ENCODE peak calls at places on chromosomes 4 and X, in nine cellular contexts. Y, C, I, L, G, M, E, A and Q are unnamed samples. For H3K4me1, the result is how much of the 10 kb centered on the place peaks cover.

GRCh38 chrX:64885850-64886249 is 90.4 kb downstream of the ZC4H2 start:
- DNase-seq in Y (no peak), C (no peak), I (no peak), L (no peak), G (no peak), M (no peak), E (no peak), A (no peak), Q (no peak)

GRCh38 chr4:16916719-16917337 is 18.4 kb upstream of the LDB2 start:
- DNase-seq in Y (no peak), C (no peak), I (peak), L (peak), G (no peak), M (no peak), E (peak), A (peak), Q (peak)

GRCh38 chr4:18686338-18687039 is 664.9 kb upstream of the LCORL start:
- DNase-seq in Y (no peak), C (no peak), I (no peak), L (no peak), G (peak), M (no peak), E (no peak), A (no peak), Q (no peak)

GRCh38 chr4:1470816-1471442 is 64.7 kb upstream of the NKX1-1 start:
- DNase-seq in Y (peak), C (no peak), I (no peak), L (no peak), G (no peak), M (peak), E (no peak), A (no peak), Q (no peak)

GRCh38 chr4:24103434-24104168 is 213.8 kb upstream of the PPARGC1A start:
- DNase-seq in Y (no peak), C (no peak), I (no peak), L (peak), G (peak), M (no peak), E (no peak), A (no peak), Q (no peak)

GRCh38 chr4:119510750-119511149 is 117.9 kb downstream of the PDE5A start:
- DNase-seq in Y (no peak), C (no peak), I (no peak), L (peak), G (peak), M (no peak), E (no peak), A (no peak), Q (no peak)

GRCh38 chr4:38509551-38509950 is 154.4 kb upstream of the KLF3 start:
- DNase-seq in Y (no peak), C (no peak), I (no peak), L (no peak), G (no peak), M (no peak), E (no peak), A (peak), Q (no peak)

GRCh38 chr4:95545526-95545925 is 3.2 kb downstream of the UNC5C start:
- DNase-seq in Y (peak), C (no peak), I (no peak), L (no peak), G (no peak), M (no peak), E (no peak), A (no peak), Q (no peak)

GRCh38 chrX:74009041-74009440 is 294.9 kb upstream of the ZCCHC13 start:
- DNase-seq in Y (no peak), C (no peak), I (no peak), L (peak), G (peak), M (no peak), E (no peak), A (no peak), Q (no peak)

GRCh38 chr4:107094976-107095375 is 58.9 kb upstream of the DKK2 start:
- DNase-seq in Y (no peak), C (no peak), I (no peak), L (no peak), G (no peak), M (no peak), E (no peak), A (no peak), Q (no peak)

GRCh38 chr4:114146947-114147618 is 167.6 kb upstream of the ARSJ start:
- DNase-seq in Y (peak), C (no peak), I (no peak), L (no peak), G (no peak), M (no peak), E (no peak), A (no peak), Q (no peak)

GRCh38 chr4:180059216-180059881 is 2183.9 kb upstream of the TENM3 start:
- DNase-seq in Y (peak), C (peak), I (peak), L (peak), G (peak), M (no peak), E (no peak), A (no peak), Q (peak)

GRCh38 chr4:21012851-21013331 is 312.6 kb downstream of the PACRGL start:
- DNase-seq in Y (no peak), C (no peak), I (no peak), L (no peak), G (peak), M (no peak), E (no peak), A (no peak), Q (peak)

GRCh38 chr4:33628296-33628695 is 2616.0 kb downstream of the ARAP2 start:
- DNase-seq in Y (no peak), C (no peak), I (no peak), L (no peak), G (no peak), M (no peak), E (no peak), A (no peak), Q (no peak)

GRCh38 chr4:158410272-158410671 is 111.4 kb upstream of the RXFP1 start:
- DNase-seq in Y (no peak), C (no peak), I (no peak), L (peak), G (no peak), M (no peak), E (no peak), A (no peak), Q (peak)

GRCh38 chrX:129932792-129933321 is 26.9 kb downstream of the UTP14A start:
- DNase-seq in Y (peak), C (peak), I (peak), L (no peak), G (no peak), M (peak), E (peak), A (no peak), Q (no peak)

GRCh38 chr4:40490481-40490880 is 139.2 kb downstream of the RBM47 start:
- DNase-seq in Y (no peak), C (no peak), I (no peak), L (no peak), G (no peak), M (no peak), E (no peak), A (no peak), Q (no peak)
- H3K4me1 ChIP-seq in Y (half or more), C (under half), I (half or more), L (under half), G (under half), M (under half), E (under half), A (under half), Q (under half)

GRCh38 chr4:123176605-123177004 is 220.0 kb upstream of the SPRY1 start:
- DNase-seq in Y (no peak), C (no peak), I (no peak), L (no peak), G (no peak), M (no peak), E (no peak), A (no peak), Q (no peak)

GRCh38 chr4:123166023-123166422 is 230.6 kb upstream of the SPRY1 start:
- DNase-seq in Y (no peak), C (no peak), I (no peak), L (no peak), G (no peak), M (no peak), E (no peak), A (no peak), Q (no peak)

GRCh38 chr4:123168812-123169211 is 227.8 kb upstream of the SPRY1 start:
- DNase-seq in Y (no peak), C (no peak), I (no peak), L (no peak), G (peak), M (no peak), E (no peak), A (no peak), Q (no peak)

DNA sequence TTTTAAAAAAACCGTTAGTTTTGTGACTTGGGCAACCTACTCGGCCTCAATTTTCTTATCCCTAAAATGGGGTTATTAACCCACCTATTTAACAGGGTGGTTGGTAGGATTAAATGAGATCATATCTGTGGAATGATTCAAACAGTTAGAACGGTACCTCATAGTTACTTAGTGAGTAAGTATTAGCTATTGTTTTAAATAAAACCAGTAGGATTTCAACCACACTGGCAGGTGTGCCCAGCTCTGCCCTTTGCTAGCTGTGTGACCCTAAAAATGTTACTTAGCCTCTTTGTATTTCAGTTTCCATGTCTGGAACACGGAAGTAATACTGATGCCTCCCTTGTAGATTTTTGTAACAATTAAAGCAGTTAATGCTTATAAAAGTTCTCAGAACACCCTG is 225.8 kb upstream of the SPRY1 start:
- DNase-seq in Y (no peak), C (no peak), I (no peak), L (no peak), G (peak), M (no peak), E (no peak), A (no peak), Q (peak)
- H3K4me1 ChIP-seq in Y (under half), C (under half), I (under half), L (under half), G (under half), M (under half), E (under half), A (under half), Q (under half)

DNA sequence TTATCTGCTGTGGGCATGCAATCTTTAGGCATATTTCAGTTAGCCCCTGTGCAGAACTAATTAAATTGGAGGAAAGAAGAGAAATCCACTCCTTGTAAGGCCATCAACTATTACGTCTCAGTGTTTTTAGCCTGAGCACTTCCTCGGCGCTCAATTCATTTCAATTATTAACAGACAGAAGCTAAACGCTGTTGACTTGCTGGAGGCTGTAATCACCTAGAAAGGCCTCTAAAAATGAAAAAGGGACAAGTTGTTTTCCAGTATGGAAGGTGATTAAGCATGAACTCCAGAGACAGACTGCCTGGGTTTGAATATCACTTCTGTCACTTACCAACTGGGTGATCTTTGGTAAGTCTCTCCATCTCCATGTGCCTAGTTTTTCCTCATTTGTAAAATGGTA is 59.6 kb downstream of the LEF1 start:
- DNase-seq in Y (no peak), C (no peak), I (no peak), L (no peak), G (no peak), M (no peak), E (no peak), A (no peak), Q (no peak)
- H3K4me1 ChIP-seq in Y (under half), C (under half), I (under half), L (under half), G (under half), M (under half), E (under half), A (half or more), Q (under half)

GRCh38 chr4:7199771-7200441 is 7.6 kb downstream of the SORCS2 start:
- DNase-seq in Y (peak), C (no peak), I (no peak), L (no peak), G (no peak), M (no peak), E (peak), A (no peak), Q (no peak)

GRCh38 chr4:7204656-7205387 is 12.5 kb downstream of the SORCS2 start:
- DNase-seq in Y (peak), C (no peak), I (no peak), L (no peak), G (no peak), M (no peak), E (no peak), A (no peak), Q (no peak)

GRCh38 chr4:7201351-7202305 is 9.3 kb downstream of the SORCS2 start:
- DNase-seq in Y (peak), C (no peak), I (no peak), L (no peak), G (peak), M (peak), E (peak), A (no peak), Q (peak)

GRCh38 chr4:7200801-7201200 is 8.5 kb downstream of the SORCS2 start:
- DNase-seq in Y (no peak), C (no peak), I (no peak), L (no peak), G (no peak), M (no peak), E (peak), A (no peak), Q (no peak)

DNA sequence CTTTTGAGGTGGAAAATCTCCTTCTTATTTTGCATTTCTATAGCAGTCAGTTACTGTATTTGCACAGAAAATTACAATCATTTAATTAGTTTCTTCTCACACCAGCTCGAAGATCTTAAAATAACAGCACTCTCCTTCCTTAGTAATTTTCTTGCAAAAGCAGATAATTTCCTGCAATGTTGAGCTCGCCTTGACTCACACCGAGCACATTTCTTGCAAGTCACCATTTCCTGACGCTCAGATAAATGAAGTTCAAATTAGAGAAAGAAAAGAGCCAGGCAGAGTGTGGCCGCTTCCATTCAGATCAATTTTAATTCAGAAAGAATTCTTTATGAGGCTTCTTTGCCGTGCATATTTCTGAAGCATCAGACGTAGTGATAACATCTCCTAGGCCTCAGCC is 10.1 kb downstream of the SORCS2 start:
- DNase-seq in Y (no peak), C (no peak), I (no peak), L (no peak), G (peak), M (no peak), E (no peak), A (no peak), Q (no peak)
- H3K4me1 ChIP-seq in Y (under half), C (under half), I (under half), L (under half), G (half or more), M (under half), E (under half), A (under half), Q (under half)